ENCODE peak calls at places on chromosome X, in four cellular contexts. Z is right lobe of liver, Q is A549, Y is H1. X is an unnamed sample.
A peak's percentile ranks its signal among the peaks of the same experiment; 100 is the strongest.

GRCh38 chrX:147899715-147900114 is 12.0 kb upstream of the FMR1 start:
- DNase-seq in Z (no peak), Q (no peak), Y (no peak), X (no peak)

GRCh38 chrX:151871244-151871643 is 41.4 kb upstream of the MAGEA4 start:
- DNase-seq in Z (no peak), Q (peak; percentile 50), Y (no peak), X (no peak)

GRCh38 chrX:110145854-110146253 is 142.9 kb downstream of the TMEM164 start:
- DNase-seq in Z (no peak), Q (peak; percentile 13), Y (no peak), X (no peak)

GRCh38 chrX:152871260-152871659 is 26.6 kb upstream of the ZNF185 start:
- DNase-seq in Z (no peak), Q (no peak), Y (no peak), X (no peak)

GRCh38 chrX:80879143-80879542 is 69.5 kb upstream of the BRWD3 start:
- DNase-seq in Z (no peak), Q (no peak), Y (no peak), X (no peak)

GRCh38 chrX:115679460-115679859 is 118.5 kb downstream of the PLS3 start:
- DNase-seq in Z (no peak), Q (peak; percentile 17), Y (no peak), X (no peak)

GRCh38 chrX:47595701-47596655 is 13.7 kb downstream of the TIMP1 start:
- DNase-seq in Z (no peak), Q (no peak), Y (no peak), X (no peak)

GRCh38 chrX:56978172-56978571 is 17.2 kb downstream of the SPIN3 start:
- DNase-seq in Z (no peak), Q (peak; percentile 18), Y (no peak), X (peak; percentile 16)

GRCh38 chrX:23317799-23318724 is 16.6 kb upstream of the PTCHD1 start:
- DNase-seq in Z (no peak), Q (peak; percentile 15), Y (peak; percentile 79), X (peak; percentile 12)

GRCh38 chrX:71492086-71493065 is 40.5 kb upstream of the OGT start:
- DNase-seq in Z (peak; percentile 61), Q (peak; percentile 53), Y (no peak), X (peak; percentile 44)

GRCh38 chrX:86078650-86079049 is 31.3 kb upstream of the CHM start:
- DNase-seq in Z (no peak), Q (no peak), Y (no peak), X (no peak)

GRCh38 chrX:110442631-110443030 is 84.0 kb downstream of the RTL9 start:
- DNase-seq in Z (no peak), Q (peak; percentile 46), Y (no peak), X (no peak)

GRCh38 chrX:108167211-108167872 is 75.8 kb downstream of the ATG4A start:
- DNase-seq in Z (no peak), Q (peak; percentile 13), Y (no peak), X (no peak)

GRCh38 chrX:119673336-119673735 is 19.6 kb downstream of the SEPTIN6 start:
- DNase-seq in Z (no peak), Q (no peak), Y (no peak), X (no peak)

GRCh38 chrX:72270316-72270866 is 6.7 kb downstream of the RPS4X start:
- DNase-seq in Z (no peak), Q (no peak), Y (no peak), X (no peak)

GRCh38 chrX:154398668-154399526 is 720 bp downstream of the RPL10 start:
- DNase-seq in Z (peak; percentile 87), Q (no peak), Y (peak; percentile 64), X (peak; percentile 91)

GRCh38 chrX:123424546-123424945 is 240.5 kb downstream of the GRIA3 start:
- DNase-seq in Z (no peak), Q (no peak), Y (no peak), X (no peak)

GRCh38 chrX:129631850-129632249 is 22.9 kb downstream of the APLN start:
- DNase-seq in Z (no peak), Q (no peak), Y (no peak), X (no peak)

GRCh38 chrX:150164971-150165605 is 198.0 kb upstream of the MAMLD1 start:
- DNase-seq in Z (no peak), Q (no peak), Y (no peak), X (no peak)

GRCh38 chrX:288561-288991 is 7.4 kb downstream of the PLCXD1 start:
- DNase-seq in Z (peak; percentile 49), Q (no peak), Y (no peak), X (no peak)

GRCh38 chrX:25968920-25969319 is 169.2 kb upstream of the MAGEB18 start:
- DNase-seq in Z (no peak), Q (no peak), Y (peak; percentile 78), X (no peak)

GRCh38 chrX:38816158-38816557 is 14.9 kb downstream of the MID1IP1 start:
- DNase-seq in Z (no peak), Q (no peak), Y (no peak), X (no peak)

GRCh38 chrX:129161108-129161507 is 362.2 kb downstream of the SMARCA1 start:
- DNase-seq in Z (no peak), Q (no peak), Y (no peak), X (no peak)

GRCh38 chrX:83508526-83509245 is 596 bp downstream of the POU3F4 start:
- DNase-seq in Z (no peak), Q (no peak), Y (peak; percentile 54), X (no peak)

GRCh38 chrX:30313322-30313721 is 4.1 kb upstream of the NR0B1 start:
- DNase-seq in Z (no peak), Q (no peak), Y (no peak), X (no peak)

GRCh38 chrX:42195506-42195905 is 272.2 kb upstream of the CASK start:
- DNase-seq in Z (no peak), Q (no peak), Y (no peak), X (no peak)

GRCh38 chrX:149987613-149988012 is 49.3 kb upstream of the EOLA2 start:
- DNase-seq in Z (no peak), Q (no peak), Y (no peak), X (no peak)

GRCh38 chrX:41705680-41706374 is 17.1 kb downstream of the GPR34 start:
- DNase-seq in Z (no peak), Q (no peak), Y (no peak), X (no peak)

GRCh38 chrX:111641969-111642368 is 39.0 kb upstream of the ALG13 start:
- DNase-seq in Z (no peak), Q (no peak), Y (no peak), X (no peak)

GRCh38 chrX:43703211-43703791 is 47.2 kb downstream of the MAOA start:
- DNase-seq in Z (no peak), Q (no peak), Y (no peak), X (no peak)

GRCh38 chrX:72475952-72476668 is 96.5 kb downstream of the HDAC8 start:
- DNase-seq in Z (no peak), Q (no peak), Y (no peak), X (no peak)

GRCh38 chrX:17744896-17745523 is 7.7 kb downstream of the SCML1 start:
- DNase-seq in Z (no peak), Q (no peak), Y (no peak), X (no peak)

GRCh38 chrX:314781-315595 is 3.6 kb downstream of the GTPBP6 start:
- DNase-seq in Z (peak; percentile 44), Q (no peak), Y (no peak), X (no peak)

GRCh38 chrX:70476934-70477733 is 32.5 kb downstream of the DLG3 start:
- DNase-seq in Z (no peak), Q (peak; percentile 28), Y (no peak), X (peak; percentile 78)
- H3K4me3 ChIP-seq in Z (no peak overlapping the region), Q (peak overlapping the region; percentile 11), Y (peak overlapping the region; percentile 14), X (no peak overlapping the region)

GRCh38 chrX:53224860-53225797 is at the start of gene KDM5C:
- DNase-seq in Z (peak; percentile 95), Q (peak; percentile 92), Y (peak; percentile 80), X (peak; percentile 95)
- TF ChIP-seq POLR2A in Z (peak; percentile 59), Q (peak; percentile 87), Y (peak; percentile 80), X (peak; percentile 72)

DNA sequence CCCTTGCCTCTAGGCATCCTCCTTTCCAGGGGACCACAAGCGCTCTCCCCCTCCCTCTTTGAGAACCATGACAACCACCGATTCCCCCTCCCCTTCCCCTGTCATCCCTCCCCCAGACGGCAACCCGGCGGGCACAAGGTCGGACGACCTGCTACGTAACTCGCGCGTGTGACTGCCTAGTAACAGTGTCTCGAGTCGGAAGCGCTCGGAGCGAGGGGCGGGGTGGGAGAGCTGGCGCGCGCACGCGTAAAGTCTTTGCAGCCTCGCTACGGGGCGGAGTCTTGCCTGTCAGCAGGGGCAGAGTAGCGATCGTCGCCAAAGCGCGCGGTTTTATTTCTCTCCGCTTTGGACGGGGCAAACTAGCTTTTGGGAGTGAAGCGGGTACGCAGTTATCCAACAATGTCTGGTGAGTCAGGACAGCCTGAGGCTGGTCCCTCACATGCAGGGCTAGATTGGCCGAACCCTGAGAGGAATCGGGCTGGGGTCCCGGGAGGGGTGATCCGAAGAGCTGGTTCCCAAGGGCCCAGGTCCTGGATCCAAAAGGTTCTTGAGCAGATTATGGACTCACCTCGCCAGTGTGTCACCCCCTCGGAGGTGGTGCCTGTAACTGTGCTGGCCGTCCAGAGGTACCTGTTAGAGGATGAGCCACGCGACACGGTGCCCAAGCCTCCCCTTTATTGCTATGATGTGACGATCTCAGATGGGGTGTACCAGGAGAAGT is at the start of gene RADX:
- DNase-seq in Z (peak; percentile 88), Q (peak; percentile 36), Y (peak; percentile 75), X (peak; percentile 86)
- H3K4me3 ChIP-seq in Z (peak within 1 kb of the TSS; percentile 60), Q (peak within 1 kb of the TSS; percentile 50), Y (peak within 1 kb of the TSS; percentile 66), X (peak within 1 kb of the TSS; percentile 35)

GRCh38 chrX:40468033-40468979 is 112.5 kb upstream of the ATP6AP2 start:
- DNase-seq in Z (no peak), Q (peak; percentile 21), Y (no peak), X (peak; percentile 59)
- TF ChIP-seq POLR2A in Z (no peak), Q (no peak), Y (no peak), X (no peak)

GRCh38 chrX:3697220-3697684 is 16.2 kb downstream of the PRKX start:
- DNase-seq in Z (no peak), Q (no peak), Y (no peak), X (no peak)
- H3K4me3 ChIP-seq in Z (no peak overlapping the region), Q (no peak overlapping the region), Y (no peak overlapping the region), X (no peak overlapping the region)